ENCODE peak calls at places on chromosomes 12 and 14, in four cellular contexts. K, U, Q and N are unnamed samples.

GRCh38 chr12:22529281-22530060 is 14.9 kb downstream of the C2CD5 start:
- DNase-seq in K (no peak), Q (peak), U (no peak), N (peak)

GRCh38 chr14:79971330-79971729 is 240.0 kb downstream of the DIO2 start:
- DNase-seq in U (no peak), Q (no peak), K (no peak), N (no peak)

GRCh38 chr12:111816065-111816615 is 25.9 kb upstream of the MAPKAPK5 start:
- DNase-seq in Q (no peak), K (no peak), U (no peak), N (no peak)

GRCh38 chr14:55448146-55448614 is 7.8 kb upstream of the TBPL2 start:
- DNase-seq in K (no peak), U (no peak), Q (peak), N (no peak)

GRCh38 chr14:92986254-92987147 is 63.6 kb downstream of the CHGA start:
- DNase-seq in Q (no peak), K (no peak), U (no peak), N (peak)

GRCh38 chr12:91786490-91787272 is 359.0 kb downstream of the BTG1 start:
- DNase-seq in U (no peak), K (no peak), Q (no peak), N (no peak)

GRCh38 chr14:58955294-58955821 is 233.1 kb upstream of the DAAM1 start:
- DNase-seq in K (peak), U (no peak), Q (no peak), N (no peak)

GRCh38 chr12:76033116-76034001 is 1.8 kb upstream of the PHLDA1 start:
- DNase-seq in U (no peak), K (no peak), Q (no peak), N (no peak)

GRCh38 chr12:21527451-21528180 is 1.5 kb downstream of the SPX start:
- DNase-seq in Q (no peak), U (peak), K (peak), N (peak)

GRCh38 chr12:17151917-17152316 is 546.0 kb upstream of the LMO3 start:
- DNase-seq in Q (no peak), U (no peak), K (no peak), N (no peak)

GRCh38 chr14:23371865-23372264 is 744 bp upstream of the IL25 start:
- DNase-seq in U (no peak), K (no peak), Q (no peak), N (no peak)

GRCh38 chr12:124861492-124861891 is 2.2 kb downstream of the SCARB1 start:
- DNase-seq in K (peak), U (no peak), Q (no peak), N (no peak)

GRCh38 chr14:75053396-75054289 is 2.4 kb upstream of the MLH3 start:
- DNase-seq in Q (no peak), K (no peak), U (no peak), N (peak)

GRCh38 chr14:41607966-41608663 is 1.4 kb downstream of the LRFN5 start:
- DNase-seq in Q (no peak), K (no peak), U (peak), N (no peak)

GRCh38 chr14:27243360-27243759 is 645.5 kb upstream of the NOVA1 start:
- DNase-seq in Q (no peak), K (no peak), U (no peak), N (no peak)

GRCh38 chr12:53811606-53812005 is 59.8 kb upstream of the CISTR start:
- DNase-seq in Q (no peak), U (no peak), K (no peak), N (no peak)

GRCh38 chr14:105086833-105087307 is 21.6 kb upstream of the GPR132 start:
- DNase-seq in U (peak), Q (peak), K (no peak), N (peak)

GRCh38 chr14:76682367-76682766 is 78.9 kb upstream of the VASH1 start:
- DNase-seq in K (no peak), U (no peak), Q (no peak), N (no peak)
- TF ChIP-seq USF1 in K (no peak), U (no peak), Q (no peak), N (no peak)

GRCh38 chr12:47377414-47378221 is 297.9 kb upstream of the AMIGO2 start:
- DNase-seq in U (no peak), K (no peak), Q (peak), N (no peak)
- TF ChIP-seq USF1 in U (no peak), K (no peak), Q (no peak), N (no peak)

DNA sequence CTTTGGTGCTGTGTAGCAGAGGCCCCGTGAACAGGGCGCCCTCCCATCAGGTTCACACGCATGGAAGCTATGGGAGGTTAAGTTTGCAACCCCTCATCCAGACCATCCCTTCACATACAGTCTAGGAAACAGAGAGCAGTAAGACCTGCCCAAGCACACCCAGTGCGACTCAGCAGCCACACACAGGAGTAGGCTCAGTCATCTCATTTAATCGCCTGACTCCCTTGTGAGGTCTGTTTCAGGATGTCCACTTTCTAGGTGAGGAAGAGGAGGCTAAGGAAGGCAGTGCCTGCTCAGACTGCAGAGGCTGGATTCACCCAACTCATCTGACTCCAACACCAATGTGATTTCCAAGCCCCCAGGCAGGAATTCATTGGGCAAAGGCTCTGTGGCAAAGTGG is 11.9 kb downstream of the BDKRB1 start:
- DNase-seq in U (no peak), K (no peak), Q (no peak), N (peak)
- TF ChIP-seq USF1 in U (no peak), K (no peak), Q (no peak), N (no peak)

DNA sequence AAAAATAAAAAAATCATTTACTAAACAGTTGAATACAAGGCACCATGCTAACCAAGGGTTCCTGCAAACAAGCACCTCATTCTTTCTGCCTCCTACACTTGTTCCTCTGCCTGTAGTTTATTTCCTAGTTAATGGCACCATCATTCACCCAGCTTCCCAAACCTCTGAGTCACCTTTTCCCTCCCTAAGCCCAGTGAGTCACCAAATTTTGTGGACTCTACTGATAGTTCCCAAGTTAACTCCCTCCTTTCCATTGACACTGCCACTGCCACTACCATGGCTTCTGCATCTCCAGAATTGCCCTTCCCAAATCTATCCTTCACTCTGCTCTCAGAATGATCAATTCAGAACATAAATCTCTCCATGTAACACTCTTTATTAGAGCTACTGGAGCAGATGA is 2.0 kb upstream of the GARIN2 start:
- DNase-seq in K (no peak), Q (no peak), U (no peak), N (no peak)
- TF ChIP-seq USF1 in K (no peak), Q (no peak), U (no peak), N (no peak)

DNA sequence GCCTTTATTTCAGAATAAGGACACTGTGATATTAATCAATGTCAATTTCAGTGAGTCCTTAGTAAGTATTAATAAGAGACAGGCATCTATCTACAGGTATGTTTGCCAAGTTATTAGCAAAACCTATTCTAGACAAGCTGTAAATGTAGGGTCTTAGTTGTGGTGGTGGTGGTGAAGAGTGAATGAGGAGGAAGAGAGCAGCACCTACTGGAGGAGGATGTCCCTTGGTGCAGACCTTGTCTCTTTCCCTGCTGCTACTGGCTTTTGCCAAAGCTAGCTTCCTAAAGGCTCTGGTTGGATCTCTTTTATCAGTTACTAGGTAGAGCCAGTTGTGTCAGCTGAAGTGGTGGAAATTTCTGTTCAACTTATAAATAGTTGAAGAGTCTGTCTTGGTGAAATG is 304.8 kb upstream of the ATP2B1 start:
- DNase-seq in K (peak), U (no peak), Q (no peak), N (no peak)
- TF ChIP-seq USF1 in K (no peak), U (no peak), Q (no peak), N (no peak)

GRCh38 chr12:31297572-31298509 is 28.1 kb downstream of the SINHCAF start:
- DNase-seq in K (peak), Q (no peak), U (no peak), N (no peak)

GRCh38 chr12:31300783-31301182 is 25.2 kb downstream of the SINHCAF start:
- DNase-seq in K (no peak), Q (no peak), U (no peak), N (no peak)

GRCh38 chr12:31301311-31301710 is 24.6 kb downstream of the SINHCAF start:
- DNase-seq in K (no peak), U (no peak), Q (no peak), N (no peak)

GRCh38 chr12:31300341-31300740 is 25.6 kb downstream of the SINHCAF start:
- DNase-seq in Q (no peak), K (no peak), U (no peak), N (no peak)

DNA sequence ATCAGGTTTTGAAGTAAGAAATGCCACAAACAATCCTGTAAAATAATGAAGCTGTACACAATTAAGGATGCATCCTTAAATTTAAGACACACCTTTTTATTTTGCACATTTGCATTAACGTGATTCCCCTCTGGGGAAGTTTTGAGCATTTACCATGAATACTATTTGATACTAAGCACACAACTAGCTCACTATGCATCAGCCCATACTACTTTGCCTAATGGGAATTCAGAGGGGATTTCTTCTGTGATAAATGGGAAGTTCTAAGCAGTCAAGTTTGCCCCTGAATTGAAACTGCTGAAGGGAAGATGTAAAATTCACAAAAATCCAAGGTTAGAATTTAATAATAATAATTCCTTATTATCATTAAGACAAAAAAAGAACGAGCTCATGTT is 27.4 kb downstream of the SINHCAF start:
- DNase-seq in K (peak), Q (no peak), U (no peak), N (no peak)
- TF ChIP-seq USF1 in K (no peak), Q (no peak), U (no peak), N (no peak)

DNA sequence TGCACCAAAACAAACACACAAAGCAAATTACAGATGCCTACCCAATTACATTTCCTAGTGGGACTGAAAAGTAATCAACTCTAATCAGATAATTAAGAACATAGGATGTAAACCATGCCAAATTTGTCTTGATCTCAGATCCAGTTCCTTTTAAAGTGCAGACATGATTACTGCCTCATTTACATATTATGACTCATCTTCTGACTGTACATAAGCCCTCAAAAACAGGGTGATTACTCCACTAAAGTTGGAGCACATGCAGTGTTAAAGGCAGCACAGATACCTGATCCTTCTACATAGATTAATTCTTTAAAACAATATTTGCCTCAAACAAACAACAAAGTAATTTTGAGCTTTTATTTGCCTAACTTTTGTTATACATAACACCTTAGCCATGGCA is 337.2 kb downstream of the RPS29 start:
- DNase-seq in Q (no peak), U (no peak), K (no peak), N (peak)
- TF ChIP-seq USF1 in Q (no peak), U (no peak), K (no peak), N (no peak)

GRCh38 chr12:132021965-132022364 is 72.2 kb downstream of the EP400 start:
- DNase-seq in K (no peak), Q (no peak), U (no peak), N (no peak)

GRCh38 chr12:132021031-132021871 is 71.5 kb downstream of the EP400 start:
- DNase-seq in U (no peak), K (no peak), Q (no peak), N (no peak)

GRCh38 chr12:132025526-132025925 is 75.8 kb downstream of the EP400 start:
- DNase-seq in Q (no peak), K (no peak), U (no peak), N (no peak)

GRCh38 chr12:132024758-132025157 is 75.0 kb downstream of the EP400 start:
- DNase-seq in U (no peak), Q (no peak), K (no peak), N (no peak)

GRCh38 chr12:132023658-132024057 is 73.9 kb downstream of the EP400 start:
- DNase-seq in K (no peak), Q (no peak), U (no peak), N (no peak)
- TF ChIP-seq USF1 in K (no peak), Q (no peak), U (no peak), N (no peak)

DNA sequence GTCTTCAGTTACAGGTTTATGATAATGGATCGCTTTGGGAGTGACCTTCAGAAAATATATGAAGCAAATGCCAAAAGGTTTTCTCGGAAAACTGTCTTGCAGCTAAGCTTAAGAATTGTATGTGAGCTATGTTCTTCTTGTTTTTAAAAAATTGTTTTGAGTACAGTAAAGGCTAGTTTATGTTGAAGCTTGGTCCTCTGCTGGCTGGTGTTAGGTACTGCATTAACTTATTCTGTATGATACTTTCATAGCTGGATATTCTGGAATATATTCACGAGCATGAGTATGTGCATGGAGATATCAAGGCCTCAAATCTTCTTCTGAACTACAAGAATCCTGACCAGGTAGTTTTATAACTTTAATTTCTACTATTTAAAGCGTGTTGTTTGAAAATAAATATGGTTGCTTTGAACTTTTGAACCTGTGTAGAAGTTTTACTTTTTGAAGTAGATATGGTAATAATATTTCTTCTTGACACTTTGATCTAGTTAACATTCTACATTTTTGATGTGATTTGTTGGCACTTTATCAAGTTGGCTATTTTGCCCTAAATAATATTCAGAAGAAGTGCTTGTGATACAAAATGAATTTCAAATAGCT is 55.7 kb downstream of the VRK1 start:
- DNase-seq in K (peak), U (no peak), Q (peak), N (peak)
- TF ChIP-seq USF1 in K (no peak), U (no peak), Q (no peak), N (no peak)